ENCODE peak calls at places on chromosomes 2 and 18, in six cellular contexts. I is Peyer's patch, Q is endodermal cell, A is WTC11, Y is GM23338, T is fibroblast of the aortic adventitia. G is an unnamed sample.

GRCh38 chr2:9549420-9549819 is 6.2 kb downstream of the ADAM17 start:
- DNase-seq in I (no peak), Q (no peak), Y (no peak), A (no peak), T (no peak), G (no peak)

GRCh38 chr2:200703132-200703925 is 108.4 kb upstream of the BZW1 start:
- DNase-seq in A (no peak), Q (no peak), I (no peak), Y (peak; percentile 76), T (peak; percentile 91), G (no peak)

GRCh38 chr2:65789923-65790675 is 357.7 kb upstream of the SPRED2 start:
- DNase-seq in T (no peak), Y (no peak), I (no peak), A (peak; percentile 13), Q (peak; percentile 62), G (no peak)

GRCh38 chr2:28610583-28611201 is 114.8 kb downstream of the PLB1 start:
- DNase-seq in Q (no peak), T (peak; percentile 83), A (no peak), I (no peak), Y (no peak), G (no peak)

GRCh38 chr18:23059541-23060465 is 75.5 kb upstream of the CABLES1 start:
- DNase-seq in Y (peak; percentile 37), Q (peak; percentile 54), I (no peak), T (no peak), A (no peak), G (no peak)

GRCh38 chr2:113872201-113872600 is 17.7 kb upstream of the ACTR3 start:
- DNase-seq in T (peak; percentile 65), I (no peak), A (no peak), Y (no peak), Q (no peak), G (no peak)

GRCh38 chr2:10370390-10370789 is 67.7 kb downstream of the HPCAL1 start:
- DNase-seq in Y (no peak), I (no peak), T (no peak), Q (no peak), A (no peak), G (no peak)

GRCh38 chr2:71948781-71949536 is 198.7 kb downstream of the CYP26B1 start:
- DNase-seq in A (no peak), T (peak; percentile 85), I (no peak), Q (peak; percentile 33), Y (no peak), G (peak; percentile 24)

GRCh38 chr2:204971219-204971907 is 426.1 kb downstream of the PARD3B start:
- DNase-seq in A (no peak), I (no peak), T (no peak), Y (no peak), Q (no peak), G (no peak)

GRCh38 chr2:133993160-133993559 is 260.7 kb upstream of the MGAT5 start:
- DNase-seq in Q (no peak), I (no peak), Y (no peak), A (no peak), T (peak; percentile 12), G (no peak)

GRCh38 chr2:204898928-204899640 is 353.8 kb downstream of the PARD3B start:
- DNase-seq in T (no peak), Y (no peak), I (no peak), A (no peak), Q (no peak), G (no peak)

GRCh38 chr2:222239945-222240675 is 58.7 kb downstream of the PAX3 start:
- DNase-seq in Q (peak; percentile 74), T (no peak), I (no peak), Y (peak; percentile 53), A (peak; percentile 23), G (no peak)

GRCh38 chr2:118614856-118615255 is 232.6 kb downstream of the EN1 start:
- DNase-seq in A (no peak), Y (no peak), Q (no peak), T (peak; percentile 60), I (no peak), G (no peak)

GRCh38 chr2:152635635-152636298 is 81.5 kb downstream of the PRPF40A start:
- DNase-seq in Q (peak; percentile 90), A (peak; percentile 78), I (peak; percentile 64), T (peak; percentile 68), Y (peak; percentile 87), G (peak; percentile 47)

GRCh38 chr2:178553047-178553446 is 72.8 kb downstream of the PLEKHA3 start:
- DNase-seq in Y (no peak), T (peak; percentile 80), A (no peak), Q (no peak), I (no peak), G (no peak)

GRCh38 chr2:38737925-38738324 is 13.2 kb downstream of the SRSF7 start:
- DNase-seq in T (no peak), I (no peak), A (no peak), Y (no peak), Q (no peak), G (no peak)

GRCh38 chr2:191280304-191280703 is 35.1 kb downstream of the MYO1B start:
- DNase-seq in Y (peak; percentile 90), A (peak; percentile 65), Q (peak; percentile 79), I (no peak), T (no peak), G (no peak)

GRCh38 chr2:178858896-178859628 is 51.8 kb upstream of the TTN start:
- DNase-seq in A (no peak), I (no peak), Y (no peak), Q (no peak), T (no peak), G (no peak)

GRCh38 chr18:49111191-49111988 is 160.6 kb upstream of the SMAD7 start:
- DNase-seq in Q (no peak), Y (no peak), A (no peak), I (no peak), T (peak; percentile 63), G (no peak)

GRCh38 chr2:135532581-135532980 is 1.3 kb downstream of the R3HDM1 start:
- DNase-seq in Q (no peak), I (no peak), A (no peak), T (peak; percentile 5), Y (no peak), G (no peak)

GRCh38 chr2:177148477-177149154 is 64.0 kb upstream of the HNRNPA3 start:
- DNase-seq in Q (peak; percentile 95), T (peak; percentile 68), A (peak; percentile 88), I (peak; percentile 77), Y (peak; percentile 95), G (peak; percentile 58)

GRCh38 chr2:134014196-134014960 is 239.5 kb upstream of the MGAT5 start:
- DNase-seq in I (no peak), Q (no peak), T (no peak), Y (no peak), A (no peak), G (no peak)

GRCh38 chr2:164485541-164485940 is 135.7 kb downstream of the GRB14 start:
- DNase-seq in A (no peak), I (no peak), Q (no peak), T (peak; percentile 58), Y (no peak), G (no peak)

GRCh38 chr2:47070920-47071824 is 83.9 kb downstream of the STPG4 start:
- DNase-seq in T (peak; percentile 90), A (no peak), I (no peak), Q (no peak), Y (no peak), G (peak; percentile 88)

GRCh38 chr2:142755191-142755590 is 122.3 kb upstream of the KYNU start:
- DNase-seq in T (no peak), Y (no peak), Q (no peak), A (no peak), I (no peak), G (no peak)

GRCh38 chr2:73830871-73831401 is 2.2 kb downstream of the STAMBP start:
- DNase-seq in I (no peak), Q (no peak), A (no peak), T (peak; percentile 91), Y (no peak), G (no peak)

GRCh38 chr2:231642631-231643493 is 50.2 kb downstream of the TEX44 start:
- DNase-seq in Q (no peak), T (peak; percentile 98), Y (no peak), A (peak; percentile 19), I (peak; percentile 87), G (peak; percentile 62)

GRCh38 chr2:211157856-211158463 is 601.6 kb downstream of the CPS1 start:
- DNase-seq in Q (peak; percentile 90), T (peak; percentile 82), A (peak; percentile 83), I (peak; percentile 66), Y (peak; percentile 88), G (peak; percentile 49)

DNA sequence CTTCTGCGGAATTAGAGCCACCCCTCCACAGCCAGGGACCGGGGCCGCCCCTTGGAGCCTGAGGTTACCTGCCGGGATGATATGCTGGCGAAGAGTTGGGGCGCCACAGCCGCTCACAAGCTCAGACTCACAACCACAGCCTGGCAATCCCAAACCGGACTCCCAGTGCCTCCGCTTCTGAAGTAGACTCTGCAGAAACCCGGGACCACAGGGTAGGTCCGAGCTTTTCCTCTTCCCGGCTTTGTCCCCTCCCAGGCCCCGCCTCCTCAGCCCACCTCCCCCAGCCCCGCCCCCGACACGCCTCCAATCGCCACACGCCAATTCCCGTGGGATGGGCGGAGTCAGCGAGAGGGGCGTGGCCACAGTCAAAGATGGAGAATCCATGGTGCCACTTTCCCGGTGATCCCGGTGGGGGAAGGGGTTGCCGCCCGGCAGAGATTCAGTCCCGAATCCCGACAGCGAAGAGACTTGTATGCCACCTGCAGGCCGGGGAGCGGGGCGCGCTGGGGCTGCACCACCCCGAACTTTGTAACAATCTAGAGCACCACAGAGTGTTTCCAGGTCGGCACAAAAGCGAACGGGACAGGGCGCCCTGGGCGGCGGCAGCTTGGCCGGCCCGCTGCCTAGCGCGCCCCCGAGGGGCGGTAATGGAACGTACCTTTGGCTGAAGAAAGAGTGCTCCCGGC is at the start of gene IDH1:
- DNase-seq in Q (peak; percentile 100), A (peak; percentile 99), T (peak; percentile 93), Y (peak; percentile 98), I (peak; percentile 100), G (peak; percentile 84)
- TF ChIP-seq CTCF in Q (peak; percentile 81), A (no peak), T (peak; percentile 44), Y (peak; percentile 57), I (peak; percentile 44), G (no peak)

GRCh38 chr2:19901201-19901457 is 654 bp downstream of the TTC32 start:
- DNase-seq in A (no peak), Q (no peak), T (no peak), I (no peak), Y (no peak), G (no peak)
- TF ChIP-seq CTCF in A (no peak), Q (no peak), T (no peak), I (no peak), Y (no peak), G (no peak)

GRCh38 chr2:220165401-220165800 is 538.0 kb downstream of the SLC4A3 start:
- DNase-seq in I (no peak), T (no peak), Q (peak; percentile 87), Y (peak; percentile 59), A (peak; percentile 58), G (no peak)
- TF ChIP-seq CTCF in I (no peak), T (no peak), Q (peak; percentile 77), Y (peak; percentile 64), A (no peak), G (no peak)

DNA sequence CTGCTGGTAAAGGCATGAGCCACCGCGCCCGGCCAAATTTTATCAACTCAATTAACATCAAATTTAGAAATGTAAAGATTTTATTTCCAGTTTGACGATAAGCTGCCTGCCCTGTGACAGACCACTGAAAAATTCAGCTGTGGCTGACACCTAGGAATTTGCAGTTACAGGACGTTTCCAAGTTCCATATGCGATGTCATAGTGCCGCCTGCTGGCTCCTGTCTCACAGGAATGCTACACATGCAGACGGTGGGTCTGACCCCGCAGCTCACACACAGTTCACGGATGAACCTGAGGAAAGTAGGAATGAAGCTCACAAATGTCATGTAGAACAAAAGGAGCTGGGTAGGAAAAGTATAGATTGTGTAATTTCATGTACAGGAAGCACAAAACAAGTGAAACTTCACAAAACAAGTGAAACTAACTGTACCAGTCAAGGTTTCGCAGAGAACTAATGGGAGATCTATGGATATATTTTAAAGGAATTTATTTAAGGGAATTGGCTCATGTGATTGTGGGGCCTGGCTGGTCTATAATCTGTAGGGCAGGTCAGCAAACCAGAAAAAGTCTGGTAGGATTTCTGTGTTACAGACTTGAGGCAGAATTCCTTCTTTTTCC is 13.2 kb upstream of the SEH1L start:
- DNase-seq in I (peak; percentile 81), Q (peak; percentile 94), Y (peak; percentile 91), A (peak; percentile 87), T (peak; percentile 91), G (peak; percentile 73)
- TF ChIP-seq CTCF in I (peak; percentile 78), Q (peak; percentile 96), Y (peak; percentile 98), A (peak; percentile 66), T (peak; percentile 92), G (peak; percentile 86)